ENCODE peak calls at places on chromosomes 16 and 17, in seven cellular contexts. S is lung, H is cardiac fibroblast, T is HS-27A, M is heart left ventricle, D is NCI-H1930, U is skeletal muscle cell. P is an unnamed sample.

GRCh38 chr17:73316919-73317505 is 5.2 kb upstream of the CDC42EP4 start:
- DNase-seq in S (no peak), D (no peak), T (no peak), M (no peak), H (peak; percentile 68), U (no peak), P (no peak)

GRCh38 chr16:29825145-29826044 is 5.1 kb downstream of the MVP start:
- DNase-seq in D (no peak), T (no peak), U (no peak), S (no peak), H (peak; percentile 88), M (peak; percentile 80), P (no peak)

GRCh38 chr16:66888647-66889615 is 8.6 kb downstream of the PDP2 start:
- DNase-seq in S (no peak), H (no peak), D (no peak), M (no peak), U (no peak), T (no peak), P (no peak)

GRCh38 chr17:1966274-1967086 is 58.7 kb downstream of the RTN4RL1 start:
- DNase-seq in U (no peak), M (no peak), S (no peak), D (no peak), T (no peak), H (no peak), P (no peak)

GRCh38 chr17:82013341-82013740 is 9.3 kb downstream of the CENPX start:
- DNase-seq in U (no peak), D (no peak), S (no peak), H (no peak), M (peak; percentile 81), T (no peak), P (no peak)

GRCh38 chr17:74850914-74851313 is 8.8 kb downstream of the GRIN2C start:
- DNase-seq in U (no peak), T (no peak), D (no peak), S (no peak), M (no peak), H (no peak), P (no peak)

GRCh38 chr16:89495121-89495520 is 4.8 kb upstream of the ANKRD11 start:
- DNase-seq in H (peak; percentile 45), D (no peak), S (no peak), T (no peak), U (peak; percentile 43), M (no peak), P (no peak)

GRCh38 chr16:81779540-81780320 is 639 bp downstream of the PLCG2 start:
- DNase-seq in M (peak; percentile 29), U (no peak), S (peak; percentile 51), H (peak; percentile 10), D (no peak), T (no peak), P (no peak)

GRCh38 chr16:23269248-23270091 is 32.6 kb upstream of the SCNN1B start:
- DNase-seq in U (no peak), M (no peak), T (no peak), H (no peak), D (no peak), S (no peak), P (no peak)

GRCh38 chr16:19810817-19811731 is 73.6 kb downstream of the GPRC5B start:
- DNase-seq in M (no peak), D (no peak), U (no peak), S (no peak), T (peak; percentile 78), H (peak; percentile 91), P (no peak)

GRCh38 chr17:66947311-66947710 is 17.2 kb upstream of the CACNG4 start:
- DNase-seq in S (no peak), T (no peak), D (no peak), U (no peak), H (no peak), M (no peak), P (no peak)

GRCh38 chr17:13756763-13757162 is 155.0 kb upstream of the HS3ST3A1 start:
- DNase-seq in T (no peak), U (no peak), D (no peak), S (no peak), H (no peak), M (no peak), P (no peak)

GRCh38 chr17:17787568-17787967 is 49.2 kb downstream of the SREBF1 start:
- DNase-seq in M (no peak), D (no peak), S (no peak), T (no peak), H (no peak), U (no peak), P (no peak)

GRCh38 chr16:86651823-86652222 is 73.5 kb downstream of the FOXL1 start:
- DNase-seq in M (no peak), H (no peak), S (no peak), U (no peak), D (no peak), T (no peak), P (no peak)

GRCh38 chr16:2468725-2469398 is 2.2 kb upstream of the NTN3 start:
- DNase-seq in T (no peak), D (peak; percentile 61), U (no peak), S (no peak), H (no peak), M (peak; percentile 45), P (no peak)

GRCh38 chr17:81165246-81166032 is at the start of gene PVALEF:
- DNase-seq in D (no peak), U (no peak), S (no peak), H (no peak), M (peak; percentile 27), T (no peak), P (no peak)

GRCh38 chr17:57461082-57461481 is 204.8 kb downstream of the MSI2 start:
- DNase-seq in M (no peak), D (no peak), T (no peak), U (no peak), S (no peak), H (peak; percentile 32), P (no peak)

GRCh38 chr16:89643769-89644300 is 13.7 kb downstream of the CHMP1A start:
- DNase-seq in M (no peak), H (no peak), T (no peak), S (no peak), U (no peak), D (no peak), P (no peak)

GRCh38 chr17:33039874-33040273 is 48.2 kb downstream of the SPACA3 start:
- DNase-seq in D (no peak), M (no peak), U (peak; percentile 43), H (peak; percentile 68), T (no peak), S (no peak), P (no peak)

GRCh38 chr17:67258836-67259468 is 14.0 kb upstream of the HELZ start:
- DNase-seq in S (no peak), D (no peak), M (no peak), H (no peak), T (no peak), U (no peak), P (peak; percentile 93)

GRCh38 chr17:68459030-68459376 is 1.7 kb upstream of the WIPI1 start:
- DNase-seq in S (no peak), T (no peak), U (no peak), D (no peak), H (no peak), M (no peak), P (no peak)

GRCh38 chr16:2973605-2974318 is 4.6 kb downstream of the PAQR4 start:
- DNase-seq in U (no peak), D (no peak), M (no peak), T (no peak), H (no peak), S (no peak), P (no peak)